ENCODE peak calls at places on chromosomes 3 and 15, in six cellular contexts. T is HAP-1; W is adrenal gland; H is psoas muscle; U is mucosa of descending colon; R is CD8-positive, alpha-beta T cell. P is an unnamed sample.

GRCh38 chr3:195160257-195160898 is 110.6 kb downstream of the XXYLT1 start:
- DNase-seq in H (no peak), W (no peak), T (no peak), U (no peak), R (no peak), P (no peak)

GRCh38 chr3:178245385-178245778 is 290.9 kb upstream of the KCNMB2 start:
- DNase-seq in H (no peak), U (no peak), R (no peak), W (no peak), T (no peak), P (no peak)

GRCh38 chr3:185583925-185584324 is 2.2 kb upstream of the SENP2 start:
- DNase-seq in U (no peak), H (no peak), T (peak; percentile 90), R (no peak), W (no peak), P (no peak)

GRCh38 chr3:182567666-182568065 is 225.6 kb upstream of the ATP11B start:
- DNase-seq in U (no peak), W (no peak), T (no peak), R (no peak), H (no peak), P (no peak)

GRCh38 chr3:189898559-189899153 is 222.0 kb downstream of the P3H2 start:
- DNase-seq in R (no peak), U (no peak), W (no peak), T (no peak), H (no peak), P (no peak)

GRCh38 chr15:67013696-67014095 is 51.7 kb upstream of the SMAD3 start:
- DNase-seq in H (peak; percentile 43), T (no peak), W (no peak), R (no peak), U (no peak), P (peak; percentile 63)

GRCh38 chr15:62287066-62287857 is 122.2 kb upstream of the C2CD4B start:
- DNase-seq in W (no peak), R (no peak), T (no peak), H (no peak), U (no peak), P (no peak)

GRCh38 chr3:150868282-150868681 is 37.0 kb downstream of the MINDY4B start:
- DNase-seq in R (no peak), T (no peak), U (no peak), H (no peak), W (no peak), P (no peak)

GRCh38 chr15:43930079-43930478 is 103.3 kb downstream of the WDR76 start:
- DNase-seq in T (no peak), H (no peak), U (no peak), W (no peak), R (no peak), P (peak; percentile 52)

GRCh38 chr3:36895488-36896409 is 49.1 kb downstream of the TRANK1 start:
- DNase-seq in H (no peak), W (no peak), R (no peak), T (no peak), U (no peak), P (no peak)

GRCh38 chr3:147497301-147497700 is 88.1 kb downstream of the ZIC1 start:
- DNase-seq in W (no peak), R (no peak), H (no peak), U (no peak), T (no peak), P (no peak)

GRCh38 chr15:52680756-52681155 is 1.6 kb upstream of the ATOSA start:
- DNase-seq in U (no peak), W (no peak), T (no peak), H (no peak), R (no peak), P (no peak)

GRCh38 chr3:85004147-85004546 is 45.4 kb downstream of the CADM2 start:
- DNase-seq in H (no peak), R (no peak), U (no peak), W (no peak), T (no peak), P (no peak)

GRCh38 chr3:129623447-129624118 is 17.1 kb upstream of the PLXND1 start:
- DNase-seq in U (peak; percentile 83), T (no peak), W (peak; percentile 86), R (no peak), H (peak; percentile 72), P (no peak)

GRCh38 chr3:49671291-49672288 is 2.6 kb upstream of the APEH start:
- DNase-seq in R (peak; percentile 74), W (peak; percentile 87), T (peak; percentile 59), H (peak; percentile 59), U (no peak), P (peak; percentile 88)

GRCh38 chr3:106428565-106428994 is 559.8 kb upstream of the CBLB start:
- DNase-seq in W (peak; percentile 62), H (peak; percentile 17), R (no peak), T (no peak), U (no peak), P (no peak)

GRCh38 chr15:48541659-48542334 is 103.7 kb downstream of the FBN1 start:
- DNase-seq in W (no peak), R (no peak), U (no peak), T (no peak), H (no peak), P (no peak)

GRCh38 chr3:51735039-51735438 is 28.2 kb downstream of the GRM2 start:
- DNase-seq in U (no peak), H (no peak), T (no peak), R (no peak), W (no peak), P (no peak)

GRCh38 chr3:29486917-29487316 is 206.0 kb downstream of the RBMS3 start:
- DNase-seq in R (no peak), H (no peak), U (no peak), W (no peak), T (no peak), P (no peak)

GRCh38 chr3:34859741-34860140 is 779.6 kb upstream of the ARPP21 start:
- DNase-seq in H (no peak), W (no peak), U (no peak), R (no peak), T (no peak), P (no peak)

GRCh38 chr3:131304890-131305289 is 76.7 kb upstream of the NUDT16 start:
- DNase-seq in R (no peak), U (no peak), W (no peak), T (no peak), H (no peak), P (no peak)

GRCh38 chr3:136949146-136949545 is 8.6 kb upstream of the IL20RB start:
- DNase-seq in H (no peak), U (no peak), R (no peak), T (no peak), W (no peak), P (no peak)

GRCh38 chr3:136950583-136950982 is 7.2 kb upstream of the IL20RB start:
- DNase-seq in W (no peak), R (no peak), U (no peak), T (no peak), H (no peak), P (no peak)

GRCh38 chr3:136947477-136947876 is 10.3 kb upstream of the IL20RB start:
- DNase-seq in T (no peak), H (no peak), W (no peak), R (no peak), U (no peak), P (no peak)

GRCh38 chr3:136952292-136952691 is 5.5 kb upstream of the IL20RB start:
- DNase-seq in W (no peak), R (no peak), U (no peak), H (no peak), T (no peak), P (no peak)

DNA sequence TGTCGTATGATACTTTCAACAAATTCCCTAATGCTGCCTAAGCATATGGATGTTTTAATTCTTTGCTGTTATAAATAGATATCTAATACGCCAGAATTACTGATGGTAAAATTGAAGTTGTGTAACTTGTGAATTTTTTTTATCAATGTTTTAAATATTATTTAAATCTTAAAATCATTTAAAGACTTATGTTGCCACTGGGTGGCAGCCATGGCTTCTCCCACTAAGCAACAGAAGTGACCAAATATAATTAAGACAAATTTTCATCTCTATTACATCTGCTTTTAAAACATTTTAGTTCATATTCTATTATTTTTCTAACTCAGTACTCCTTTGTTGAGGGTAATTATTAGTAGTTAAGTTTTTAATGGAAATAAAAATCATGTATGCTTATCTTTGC is 8.1 kb upstream of the IL20RB start:
- DNase-seq in R (no peak), U (no peak), W (no peak), H (no peak), T (no peak), P (no peak)
- H3K4me3 ChIP-seq in R (no peak overlapping the region), U (no peak overlapping the region), W (no peak overlapping the region), H (no peak overlapping the region), T (no peak overlapping the region), P (no peak overlapping the region)

DNA sequence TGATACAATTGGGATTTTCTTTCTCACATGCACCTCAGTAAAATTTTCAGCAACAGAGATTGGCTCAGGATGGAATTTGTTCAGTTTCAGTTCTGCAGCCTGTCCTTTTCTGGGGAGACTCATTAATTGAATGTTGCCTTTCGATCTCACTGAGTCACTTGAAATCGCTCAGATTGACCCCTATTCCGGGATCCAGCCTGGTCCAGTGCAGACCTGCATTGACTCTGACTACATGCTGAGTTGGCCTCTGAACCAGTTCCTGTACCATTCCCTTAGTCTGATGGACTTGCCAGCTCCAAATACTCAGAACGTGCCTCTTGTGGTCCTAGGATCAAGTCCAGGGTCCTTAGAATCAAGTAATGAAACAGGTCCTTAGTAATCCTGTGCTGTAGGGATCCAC is 9.4 kb downstream of the IGF1R start:
- DNase-seq in H (no peak), T (no peak), U (no peak), W (no peak), R (no peak), P (no peak)
- H3K4me1 ChIP-seq in H (peaks cover 61% of the 10 kb centered on the region), T (peaks cover 14% of the 10 kb centered on the region), U (peaks cover 2% of the 10 kb centered on the region), W (peaks cover 14% of the 10 kb centered on the region), R (peaks cover 26% of the 10 kb centered on the region), P (peaks cover 4% of the 10 kb centered on the region)

GRCh38 chr3:5891721-5892120 is 704.2 kb downstream of the EDEM1 start:
- DNase-seq in T (no peak), W (no peak), R (no peak), H (no peak), U (no peak), P (no peak)

DNA sequence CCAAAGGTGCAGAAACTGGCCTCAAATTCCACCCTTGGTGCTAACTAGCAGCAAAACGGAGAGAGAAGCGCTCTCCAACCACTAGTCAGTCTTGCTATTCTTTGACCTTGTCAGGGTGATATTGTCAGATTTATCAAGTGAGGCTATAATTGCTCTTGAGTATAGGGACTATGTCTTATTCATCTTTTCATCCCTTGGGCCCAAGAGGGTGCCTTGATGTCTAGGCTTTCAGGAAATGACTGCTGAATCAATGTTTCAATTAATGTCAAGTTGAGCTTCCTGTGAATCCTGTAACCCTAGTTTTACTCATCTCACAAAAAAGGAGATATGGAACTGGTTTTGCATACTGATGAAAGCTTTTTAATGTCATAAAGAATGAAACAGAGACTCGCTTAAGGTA is 701.3 kb downstream of the EDEM1 start:
- DNase-seq in R (no peak), U (no peak), W (no peak), T (no peak), H (no peak), P (no peak)
- H3K9me3 ChIP-seq in R (no peaks in the 10 kb centered on the region), U (no peaks in the 10 kb centered on the region), W (no peaks in the 10 kb centered on the region), T (no peaks in the 10 kb centered on the region), H (no peaks in the 10 kb centered on the region), P (no peaks in the 10 kb centered on the region)

DNA sequence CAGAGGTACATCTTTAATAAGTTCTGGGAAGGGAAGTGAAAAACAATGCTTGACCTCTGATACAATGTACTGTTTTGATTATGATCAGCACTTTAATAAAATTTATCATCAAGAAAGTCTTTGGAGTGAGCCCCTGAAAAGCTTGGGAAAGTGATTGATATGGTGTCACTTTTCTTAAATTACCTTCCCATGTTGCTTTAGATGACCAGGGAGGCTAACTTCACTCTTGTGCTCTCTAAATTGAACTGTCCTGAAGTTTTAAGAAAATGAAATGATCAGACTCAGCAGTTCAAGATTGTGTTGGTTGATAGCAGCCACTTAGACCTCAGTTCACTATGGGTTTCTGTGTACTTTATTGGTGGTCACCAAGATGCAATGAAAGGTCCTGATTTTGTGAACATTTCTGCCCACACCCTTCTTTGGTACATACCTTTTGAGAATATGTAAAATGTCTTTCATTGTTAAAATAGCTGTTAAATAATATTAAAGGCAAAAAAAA is 15.7 kb downstream of the TGFBR2 start:
- DNase-seq in W (no peak), R (no peak), U (no peak), H (no peak), T (no peak), P (no peak)
- H3K4me3 ChIP-seq in W (no peak overlapping the region), R (no peak overlapping the region), U (no peak overlapping the region), H (no peak overlapping the region), T (no peak overlapping the region), P (no peak overlapping the region)

P was measured in iPS DF 6.9.